ENCODE peak calls at places on chromosomes 6 and 20, in ten cellular contexts. One of them, this sample, is unnamed.

GRCh38 chr6:2935566-2936291 is 32.6 kb upstream of the SERPINB9 start:
- DNase-seq in IMR-90: no peak
- DNase-seq in HFFc6: no peak
- DNase-seq in tibial artery: no peak
- DNase-seq in brain microvascular endothelial cell: no peak
- DNase-seq in endodermal cell: peak; percentile 63
- DNase-seq in esophagus squamous epithelium: no peak
- DNase-seq in epithelial cell of esophagus: no peak
- DNase-seq in tibial nerve: no peak
- DNase-seq in astrocyte of the spinal cord: no peak
- DNase-seq in this sample: no peak

GRCh38 chr6:150250826-150251225 is 108.0 kb downstream of the PPP1R14C start:
- DNase-seq in endodermal cell: peak; percentile 64
- DNase-seq in brain microvascular endothelial cell: peak; percentile 41
- DNase-seq in HFFc6: peak; percentile 68
- DNase-seq in esophagus squamous epithelium: no peak
- DNase-seq in IMR-90: peak; percentile 72
- DNase-seq in astrocyte of the spinal cord: peak; percentile 55
- DNase-seq in tibial artery: no peak
- DNase-seq in tibial nerve: no peak
- DNase-seq in epithelial cell of esophagus: peak; percentile 100
- DNase-seq in this sample: no peak

GRCh38 chr6:139754898-139755754 is 380.7 kb upstream of the CITED2 start:
- DNase-seq in tibial artery: no peak
- DNase-seq in HFFc6: no peak
- DNase-seq in epithelial cell of esophagus: no peak
- DNase-seq in endodermal cell: no peak
- DNase-seq in astrocyte of the spinal cord: no peak
- DNase-seq in brain microvascular endothelial cell: no peak
- DNase-seq in tibial nerve: no peak
- DNase-seq in esophagus squamous epithelium: no peak
- DNase-seq in IMR-90: no peak
- DNase-seq in this sample: no peak

GRCh38 chr20:4832469-4832868 is 110.8 kb downstream of the PRND start:
- DNase-seq in astrocyte of the spinal cord: no peak
- DNase-seq in endodermal cell: no peak
- DNase-seq in HFFc6: no peak
- DNase-seq in tibial nerve: no peak
- DNase-seq in tibial artery: no peak
- DNase-seq in IMR-90: no peak
- DNase-seq in esophagus squamous epithelium: no peak
- DNase-seq in brain microvascular endothelial cell: no peak
- DNase-seq in epithelial cell of esophagus: no peak
- DNase-seq in this sample: no peak

GRCh38 chr6:44245912-44246662 is 814 bp upstream of the HSP90AB1 start:
- DNase-seq in HFFc6: peak; percentile 71
- DNase-seq in astrocyte of the spinal cord: peak; percentile 87
- DNase-seq in epithelial cell of esophagus: peak; percentile 83
- DNase-seq in tibial nerve: peak; percentile 81
- DNase-seq in brain microvascular endothelial cell: peak; percentile 77
- DNase-seq in endodermal cell: peak; percentile 100
- DNase-seq in IMR-90: peak; percentile 81
- DNase-seq in tibial artery: peak; percentile 94
- DNase-seq in esophagus squamous epithelium: no peak
- DNase-seq in this sample: peak; percentile 95

GRCh38 chr20:20546402-20546801 is 166.0 kb downstream of the RALGAPA2 start:
- DNase-seq in tibial nerve: no peak
- DNase-seq in astrocyte of the spinal cord: no peak
- DNase-seq in epithelial cell of esophagus: peak; percentile 92
- DNase-seq in endodermal cell: no peak
- DNase-seq in esophagus squamous epithelium: no peak
- DNase-seq in tibial artery: no peak
- DNase-seq in IMR-90: no peak
- DNase-seq in HFFc6: no peak
- DNase-seq in brain microvascular endothelial cell: no peak
- DNase-seq in this sample: no peak

GRCh38 chr6:41257369-41258195 is 28.9 kb downstream of the TREM1 start:
- DNase-seq in astrocyte of the spinal cord: peak; percentile 61
- DNase-seq in tibial artery: no peak
- DNase-seq in tibial nerve: no peak
- DNase-seq in epithelial cell of esophagus: peak; percentile 24
- DNase-seq in IMR-90: peak; percentile 44
- DNase-seq in brain microvascular endothelial cell: peak; percentile 62
- DNase-seq in endodermal cell: no peak
- DNase-seq in HFFc6: peak; percentile 33
- DNase-seq in esophagus squamous epithelium: no peak
- DNase-seq in this sample: no peak

GRCh38 chr20:62832951-62833391 is 16.1 kb downstream of the COL9A3 start:
- DNase-seq in epithelial cell of esophagus: no peak
- DNase-seq in IMR-90: no peak
- DNase-seq in tibial artery: no peak
- DNase-seq in esophagus squamous epithelium: no peak
- DNase-seq in brain microvascular endothelial cell: no peak
- DNase-seq in HFFc6: no peak
- DNase-seq in astrocyte of the spinal cord: no peak
- DNase-seq in endodermal cell: peak; percentile 52
- DNase-seq in tibial nerve: no peak
- DNase-seq in this sample: no peak

GRCh38 chr6:90044833-90045337 is 150.6 kb downstream of the GJA10 start:
- DNase-seq in endodermal cell: no peak
- DNase-seq in esophagus squamous epithelium: no peak
- DNase-seq in epithelial cell of esophagus: peak; percentile 25
- DNase-seq in tibial artery: no peak
- DNase-seq in IMR-90: peak; percentile 88
- DNase-seq in tibial nerve: no peak
- DNase-seq in brain microvascular endothelial cell: peak; percentile 59
- DNase-seq in HFFc6: peak; percentile 37
- DNase-seq in astrocyte of the spinal cord: peak; percentile 61
- DNase-seq in this sample: no peak

GRCh38 chr6:12313992-12314589 is 23.9 kb downstream of the EDN1 start:
- DNase-seq in brain microvascular endothelial cell: no peak
- DNase-seq in IMR-90: peak; percentile 35
- DNase-seq in tibial artery: no peak
- DNase-seq in endodermal cell: no peak
- DNase-seq in epithelial cell of esophagus: peak; percentile 99
- DNase-seq in astrocyte of the spinal cord: no peak
- DNase-seq in tibial nerve: no peak
- DNase-seq in esophagus squamous epithelium: no peak
- DNase-seq in HFFc6: peak; percentile 41
- DNase-seq in this sample: no peak

GRCh38 chr6:83853178-83853967 is at the start of gene RIPPLY2:
- DNase-seq in endodermal cell: peak; percentile 82
- DNase-seq in brain microvascular endothelial cell: no peak
- DNase-seq in epithelial cell of esophagus: peak; percentile 51
- DNase-seq in IMR-90: peak; percentile 20
- DNase-seq in tibial nerve: no peak
- DNase-seq in HFFc6: no peak
- DNase-seq in tibial artery: peak; percentile 68
- DNase-seq in astrocyte of the spinal cord: peak; percentile 43
- DNase-seq in esophagus squamous epithelium: no peak
- DNase-seq in this sample: peak; percentile 72

GRCh38 chr20:36575066-36575743 is 1.8 kb downstream of the TGIF2 start:
- DNase-seq in tibial artery: peak; percentile 71
- DNase-seq in esophagus squamous epithelium: no peak
- DNase-seq in HFFc6: peak; percentile 27
- DNase-seq in IMR-90: peak; percentile 54
- DNase-seq in tibial nerve: peak; percentile 38
- DNase-seq in brain microvascular endothelial cell: peak; percentile 35
- DNase-seq in endodermal cell: peak; percentile 87
- DNase-seq in astrocyte of the spinal cord: peak; percentile 65
- DNase-seq in epithelial cell of esophagus: peak; percentile 35
- DNase-seq in this sample: peak; percentile 36

GRCh38 chr20:40666336-40666735 is 22.7 kb downstream of the MAFB start:
- DNase-seq in epithelial cell of esophagus: no peak
- DNase-seq in endodermal cell: peak; percentile 20
- DNase-seq in tibial artery: no peak
- DNase-seq in esophagus squamous epithelium: no peak
- DNase-seq in astrocyte of the spinal cord: no peak
- DNase-seq in HFFc6: no peak
- DNase-seq in brain microvascular endothelial cell: no peak
- DNase-seq in IMR-90: no peak
- DNase-seq in tibial nerve: no peak
- DNase-seq in this sample: no peak

GRCh38 chr20:40669692-40670091 is 19.3 kb downstream of the MAFB start:
- DNase-seq in brain microvascular endothelial cell: no peak
- DNase-seq in tibial nerve: no peak
- DNase-seq in IMR-90: no peak
- DNase-seq in esophagus squamous epithelium: no peak
- DNase-seq in astrocyte of the spinal cord: no peak
- DNase-seq in endodermal cell: peak; percentile 22
- DNase-seq in HFFc6: no peak
- DNase-seq in epithelial cell of esophagus: no peak
- DNase-seq in tibial artery: no peak
- DNase-seq in this sample: no peak

GRCh38 chr20:40670251-40670650 is 18.8 kb downstream of the MAFB start:
- DNase-seq in endodermal cell: peak; percentile 34
- DNase-seq in esophagus squamous epithelium: no peak
- DNase-seq in IMR-90: no peak
- DNase-seq in tibial nerve: no peak
- DNase-seq in tibial artery: no peak
- DNase-seq in astrocyte of the spinal cord: no peak
- DNase-seq in brain microvascular endothelial cell: no peak
- DNase-seq in HFFc6: no peak
- DNase-seq in epithelial cell of esophagus: no peak
- DNase-seq in this sample: no peak

GRCh38 chr20:40667503-40667902 is 21.5 kb downstream of the MAFB start:
- DNase-seq in epithelial cell of esophagus: no peak
- DNase-seq in tibial nerve: no peak
- DNase-seq in brain microvascular endothelial cell: no peak
- DNase-seq in astrocyte of the spinal cord: no peak
- DNase-seq in esophagus squamous epithelium: no peak
- DNase-seq in tibial artery: no peak
- DNase-seq in endodermal cell: no peak
- DNase-seq in HFFc6: no peak
- DNase-seq in IMR-90: no peak
- DNase-seq in this sample: no peak

DNA sequence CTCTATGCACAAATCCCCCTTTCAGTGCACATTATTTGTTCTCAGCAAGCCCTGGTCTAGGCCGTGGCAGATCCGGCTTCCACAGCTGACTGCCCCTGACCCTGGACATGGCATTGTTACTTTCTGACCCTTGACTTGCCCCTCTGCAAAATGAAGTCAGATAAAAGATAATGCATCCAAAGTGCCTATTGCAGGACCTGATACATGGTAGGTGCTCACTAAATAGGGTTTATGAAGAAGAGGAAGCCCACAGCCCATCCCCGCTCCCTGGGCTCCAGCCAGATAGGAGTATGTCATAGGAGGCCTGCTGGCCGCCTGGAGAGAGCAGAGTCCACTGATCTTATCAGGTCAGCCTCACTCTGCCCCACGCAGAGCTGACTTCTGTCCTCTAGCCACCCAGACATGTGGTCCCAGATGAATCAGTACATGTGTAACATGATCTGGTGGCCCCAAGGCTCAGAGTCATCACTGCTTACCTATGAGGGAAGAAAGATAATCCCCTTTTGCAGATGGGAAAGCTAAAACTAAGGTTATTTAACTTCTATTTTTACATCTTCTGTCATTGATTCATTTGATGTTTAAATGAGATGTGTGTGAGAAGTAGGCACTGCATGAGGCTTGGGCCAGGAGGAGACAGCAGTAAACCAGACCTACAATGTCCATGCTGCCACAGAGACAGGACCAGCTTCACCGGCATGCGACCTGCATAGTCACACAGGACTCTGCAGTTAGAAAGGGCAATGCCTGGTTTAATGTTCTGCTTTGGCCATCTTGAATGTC is 20.4 kb downstream of the MAFB start:
- DNase-seq in tibial nerve: no peak
- DNase-seq in endodermal cell: peak; percentile 33
- DNase-seq in epithelial cell of esophagus: peak; percentile 68
- DNase-seq in astrocyte of the spinal cord: peak; percentile 31
- DNase-seq in tibial artery: no peak
- DNase-seq in IMR-90: no peak
- DNase-seq in HFFc6: no peak
- DNase-seq in brain microvascular endothelial cell: peak; percentile 43
- DNase-seq in esophagus squamous epithelium: no peak
- DNase-seq in this sample: no peak
- TF ChIP-seq CTCF in tibial nerve: no peak
- TF ChIP-seq CTCF in endodermal cell: no peak
- TF ChIP-seq CTCF in epithelial cell of esophagus: no peak
- TF ChIP-seq CTCF in astrocyte of the spinal cord: no peak
- TF ChIP-seq CTCF in tibial artery: no peak
- TF ChIP-seq CTCF in IMR-90: no peak
- TF ChIP-seq CTCF in HFFc6: no peak
- TF ChIP-seq CTCF in brain microvascular endothelial cell: no peak
- TF ChIP-seq CTCF in esophagus squamous epithelium: no peak
- TF ChIP-seq CTCF in this sample: no peak

DNA sequence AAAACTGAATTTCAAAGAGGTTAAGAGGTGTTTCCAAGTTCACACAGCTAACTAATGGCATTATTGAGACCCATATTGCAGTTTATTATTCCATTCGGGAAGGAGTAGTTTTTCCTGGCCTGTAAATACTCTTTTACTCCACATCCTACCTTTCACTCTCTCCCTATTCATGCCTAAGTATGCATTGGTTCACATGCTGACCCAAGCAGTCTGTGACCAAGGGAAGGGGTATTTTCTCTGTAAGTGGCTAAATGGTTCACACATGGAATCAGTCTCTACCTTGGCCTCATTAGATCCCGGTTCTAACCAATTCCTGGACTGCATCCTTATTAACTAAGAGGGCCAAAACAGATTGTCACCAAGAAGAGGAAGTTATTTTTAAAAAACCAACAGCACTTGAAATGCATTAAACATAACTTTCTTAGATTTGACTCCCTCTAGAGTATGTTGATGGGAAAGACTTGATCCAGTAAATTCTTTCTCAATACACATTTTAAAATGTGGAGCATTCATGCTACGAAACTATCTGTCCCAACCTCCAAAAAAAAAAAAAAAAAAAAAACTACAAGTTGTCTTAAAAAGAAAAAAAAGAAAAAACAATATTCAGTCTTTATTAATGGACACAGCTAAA is 17.8 kb upstream of the RSPO3 start:
- DNase-seq in epithelial cell of esophagus: peak; percentile 18
- DNase-seq in tibial artery: no peak
- DNase-seq in tibial nerve: no peak
- DNase-seq in astrocyte of the spinal cord: peak; percentile 42
- DNase-seq in esophagus squamous epithelium: no peak
- DNase-seq in brain microvascular endothelial cell: no peak
- DNase-seq in IMR-90: peak; percentile 41
- DNase-seq in endodermal cell: no peak
- DNase-seq in HFFc6: peak; percentile 13
- DNase-seq in this sample: no peak
- TF ChIP-seq CTCF in epithelial cell of esophagus: peak; percentile 24
- TF ChIP-seq CTCF in tibial artery: no peak
- TF ChIP-seq CTCF in tibial nerve: peak; percentile 5
- TF ChIP-seq CTCF in astrocyte of the spinal cord: peak; percentile 39
- TF ChIP-seq CTCF in esophagus squamous epithelium: no peak
- TF ChIP-seq CTCF in brain microvascular endothelial cell: peak; percentile 22
- TF ChIP-seq CTCF in IMR-90: peak; percentile 43
- TF ChIP-seq CTCF in endodermal cell: peak; percentile 72
- TF ChIP-seq CTCF in HFFc6: peak; percentile 67
- TF ChIP-seq CTCF in this sample: peak; percentile 50

GRCh38 chr6:170003027-170003426 is 251.6 kb downstream of the ERMARD start:
- DNase-seq in tibial artery: no peak
- DNase-seq in HFFc6: no peak
- DNase-seq in tibial nerve: no peak
- DNase-seq in epithelial cell of esophagus: no peak
- DNase-seq in astrocyte of the spinal cord: no peak
- DNase-seq in endodermal cell: no peak
- DNase-seq in esophagus squamous epithelium: no peak
- DNase-seq in IMR-90: no peak
- DNase-seq in brain microvascular endothelial cell: no peak
- DNase-seq in this sample: no peak
- TF ChIP-seq CTCF in tibial artery: no peak
- TF ChIP-seq CTCF in HFFc6: peak; percentile 33
- TF ChIP-seq CTCF in tibial nerve: no peak
- TF ChIP-seq CTCF in epithelial cell of esophagus: no peak
- TF ChIP-seq CTCF in astrocyte of the spinal cord: no peak
- TF ChIP-seq CTCF in endodermal cell: peak; percentile 36
- TF ChIP-seq CTCF in esophagus squamous epithelium: no peak
- TF ChIP-seq CTCF in IMR-90: no peak
- TF ChIP-seq CTCF in brain microvascular endothelial cell: no peak
- TF ChIP-seq CTCF in this sample: no peak

GRCh38 chr6:101114703-101115102 is 233.6 kb upstream of the ASCC3 start:
- DNase-seq in HFFc6: peak; percentile 71
- DNase-seq in endodermal cell: no peak
- DNase-seq in esophagus squamous epithelium: no peak
- DNase-seq in tibial artery: no peak
- DNase-seq in epithelial cell of esophagus: peak; percentile 59
- DNase-seq in IMR-90: peak; percentile 20
- DNase-seq in astrocyte of the spinal cord: peak; percentile 38
- DNase-seq in brain microvascular endothelial cell: peak; percentile 47
- DNase-seq in tibial nerve: no peak
- DNase-seq in this sample: peak; percentile 61
- TF ChIP-seq CTCF in HFFc6: peak; percentile 78
- TF ChIP-seq CTCF in endodermal cell: peak; percentile 73
- TF ChIP-seq CTCF in esophagus squamous epithelium: peak; percentile 26
- TF ChIP-seq CTCF in tibial artery: peak; percentile 46
- TF ChIP-seq CTCF in epithelial cell of esophagus: peak; percentile 80
- TF ChIP-seq CTCF in IMR-90: peak; percentile 61
- TF ChIP-seq CTCF in astrocyte of the spinal cord: peak; percentile 64
- TF ChIP-seq CTCF in brain microvascular endothelial cell: peak; percentile 68
- TF ChIP-seq CTCF in tibial nerve: peak; percentile 27
- TF ChIP-seq CTCF in this sample: peak; percentile 70